ENCODE peak calls at places on chromosomes 11 and 22, in seven cellular contexts. One of them, this sample, is unnamed.

GRCh38 chr11:8091671-8092070 is 10.7 kb downstream of the TUB start:
- DNase-seq in GM06990: no peak
- DNase-seq in WTC11: no peak
- DNase-seq in cardiac muscle cell: no peak
- DNase-seq in right lobe of liver: no peak
- DNase-seq in bronchial epithelial cell: no peak
- DNase-seq in AG09309: no peak
- DNase-seq in this sample: no peak

GRCh38 chr11:1629326-1630185 is at the start of gene KRTAP5-5:
- DNase-seq in GM06990: no peak
- DNase-seq in WTC11: no peak
- DNase-seq in cardiac muscle cell: no peak
- DNase-seq in right lobe of liver: no peak
- DNase-seq in bronchial epithelial cell: no peak
- DNase-seq in AG09309: no peak
- DNase-seq in this sample: no peak

GRCh38 chr11:43021466-43021865 is 290.3 kb upstream of the API5 start:
- DNase-seq in GM06990: no peak
- DNase-seq in WTC11: peak; percentile 35
- DNase-seq in cardiac muscle cell: peak; percentile 19
- DNase-seq in right lobe of liver: no peak
- DNase-seq in bronchial epithelial cell: no peak
- DNase-seq in AG09309: no peak
- DNase-seq in this sample: no peak

GRCh38 chr11:102924851-102925380 is 30.6 kb downstream of the MMP13 start:
- DNase-seq in GM06990: no peak
- DNase-seq in WTC11: no peak
- DNase-seq in cardiac muscle cell: no peak
- DNase-seq in right lobe of liver: no peak
- DNase-seq in bronchial epithelial cell: no peak
- DNase-seq in AG09309: no peak
- DNase-seq in this sample: no peak

GRCh38 chr22:33380789-33381530 is 322.8 kb upstream of the SYN3 start:
- DNase-seq in GM06990: peak; percentile 22
- DNase-seq in WTC11: no peak
- DNase-seq in cardiac muscle cell: no peak
- DNase-seq in right lobe of liver: no peak
- DNase-seq in bronchial epithelial cell: peak; percentile 98
- DNase-seq in AG09309: peak; percentile 78
- DNase-seq in this sample: no peak

GRCh38 chr11:14625804-14626203 is 17.8 kb upstream of the PDE3B start:
- DNase-seq in GM06990: no peak
- DNase-seq in WTC11: no peak
- DNase-seq in cardiac muscle cell: no peak
- DNase-seq in right lobe of liver: no peak
- DNase-seq in bronchial epithelial cell: no peak
- DNase-seq in AG09309: no peak
- DNase-seq in this sample: no peak

GRCh38 chr11:35618497-35619029 is 303 bp downstream of the FJX1 start:
- DNase-seq in GM06990: peak; percentile 78
- DNase-seq in WTC11: no peak
- DNase-seq in cardiac muscle cell: peak; percentile 60
- DNase-seq in right lobe of liver: peak; percentile 49
- DNase-seq in bronchial epithelial cell: peak; percentile 10
- DNase-seq in AG09309: no peak
- DNase-seq in this sample: no peak

GRCh38 chr11:117430293-117430955 is 102.8 kb downstream of the CEP164 start:
- DNase-seq in GM06990: no peak
- DNase-seq in WTC11: no peak
- DNase-seq in cardiac muscle cell: no peak
- DNase-seq in right lobe of liver: no peak
- DNase-seq in bronchial epithelial cell: no peak
- DNase-seq in AG09309: no peak
- DNase-seq in this sample: no peak

GRCh38 chr11:127071606-127072005 is 71.0 kb upstream of the KIRREL3 start:
- DNase-seq in GM06990: no peak
- DNase-seq in WTC11: no peak
- DNase-seq in cardiac muscle cell: no peak
- DNase-seq in right lobe of liver: no peak
- DNase-seq in bronchial epithelial cell: no peak
- DNase-seq in AG09309: no peak
- DNase-seq in this sample: no peak

GRCh38 chr11:126297004-126297403 is 6.9 kb upstream of the DCPS start:
- DNase-seq in GM06990: no peak
- DNase-seq in WTC11: no peak
- DNase-seq in cardiac muscle cell: no peak
- DNase-seq in right lobe of liver: no peak
- DNase-seq in bronchial epithelial cell: no peak
- DNase-seq in AG09309: no peak
- DNase-seq in this sample: no peak

GRCh38 chr11:61587951-61588695 is 7.2 kb upstream of the SYT7 start:
- DNase-seq in GM06990: no peak
- DNase-seq in WTC11: peak; percentile 96
- DNase-seq in cardiac muscle cell: peak; percentile 33
- DNase-seq in right lobe of liver: no peak
- DNase-seq in bronchial epithelial cell: peak; percentile 38
- DNase-seq in AG09309: no peak
- DNase-seq in this sample: no peak

GRCh38 chr22:19569976-19570375 is 45.8 kb upstream of the CLDN5 start:
- DNase-seq in GM06990: no peak
- DNase-seq in WTC11: no peak
- DNase-seq in cardiac muscle cell: no peak
- DNase-seq in right lobe of liver: no peak
- DNase-seq in bronchial epithelial cell: no peak
- DNase-seq in AG09309: no peak
- DNase-seq in this sample: no peak

GRCh38 chr11:12682730-12683500 is 8.7 kb downstream of the TEAD1 start:
- DNase-seq in GM06990: no peak
- DNase-seq in WTC11: no peak
- DNase-seq in cardiac muscle cell: no peak
- DNase-seq in right lobe of liver: no peak
- DNase-seq in bronchial epithelial cell: no peak
- DNase-seq in AG09309: no peak
- DNase-seq in this sample: no peak

GRCh38 chr11:23359297-23359696 is 499.0 kb upstream of the CCDC179 start:
- DNase-seq in GM06990: no peak
- DNase-seq in WTC11: no peak
- DNase-seq in cardiac muscle cell: no peak
- DNase-seq in right lobe of liver: no peak
- DNase-seq in bronchial epithelial cell: peak; percentile 94
- DNase-seq in AG09309: peak; percentile 35
- DNase-seq in this sample: no peak

GRCh38 chr11:105665281-105665680 is 55.4 kb downstream of the GRIA4 start:
- DNase-seq in GM06990: no peak
- DNase-seq in WTC11: no peak
- DNase-seq in cardiac muscle cell: no peak
- DNase-seq in right lobe of liver: no peak
- DNase-seq in bronchial epithelial cell: no peak
- DNase-seq in AG09309: no peak
- DNase-seq in this sample: no peak

GRCh38 chr11:27468643-27469332 is 3.8 kb downstream of the LGR4 start:
- DNase-seq in GM06990: no peak
- DNase-seq in WTC11: no peak
- DNase-seq in cardiac muscle cell: no peak
- DNase-seq in right lobe of liver: no peak
- DNase-seq in bronchial epithelial cell: peak; percentile 97
- DNase-seq in AG09309: no peak
- DNase-seq in this sample: no peak

GRCh38 chr22:43901976-43902643 is 10.3 kb upstream of the PNPLA5 start:
- DNase-seq in GM06990: no peak
- DNase-seq in WTC11: no peak
- DNase-seq in cardiac muscle cell: peak; percentile 58
- DNase-seq in right lobe of liver: no peak
- DNase-seq in bronchial epithelial cell: peak; percentile 61
- DNase-seq in AG09309: peak; percentile 84
- DNase-seq in this sample: no peak

GRCh38 chr11:94774345-94774744 is 6.2 kb downstream of the AMOTL1 start:
- DNase-seq in GM06990: no peak
- DNase-seq in WTC11: no peak
- DNase-seq in cardiac muscle cell: no peak
- DNase-seq in right lobe of liver: no peak
- DNase-seq in bronchial epithelial cell: peak; percentile 69
- DNase-seq in AG09309: no peak
- DNase-seq in this sample: no peak

GRCh38 chr11:62666259-62666926 is 1.3 kb downstream of the CSKMT start:
- DNase-seq in GM06990: no peak
- DNase-seq in WTC11: no peak
- DNase-seq in cardiac muscle cell: no peak
- DNase-seq in right lobe of liver: peak; percentile 55
- DNase-seq in bronchial epithelial cell: no peak
- DNase-seq in AG09309: no peak
- DNase-seq in this sample: no peak

GRCh38 chr11:62667460-62667859 is 2.3 kb downstream of the CSKMT start:
- DNase-seq in GM06990: no peak
- DNase-seq in WTC11: no peak
- DNase-seq in cardiac muscle cell: no peak
- DNase-seq in right lobe of liver: no peak
- DNase-seq in bronchial epithelial cell: no peak
- DNase-seq in AG09309: no peak
- DNase-seq in this sample: no peak

GRCh38 chr11:62665075-62665629 is at the start of the genes C11orf98 and CSKMT:
- DNase-seq in GM06990: peak; percentile 96
- DNase-seq in WTC11: peak; percentile 97
- DNase-seq in cardiac muscle cell: peak; percentile 94
- DNase-seq in right lobe of liver: peak; percentile 96
- DNase-seq in bronchial epithelial cell: peak; percentile 74
- DNase-seq in AG09309: peak; percentile 71
- DNase-seq in this sample: peak; percentile 93

GRCh38 chr11:62665630-62666258 is 632 bp downstream of the CSKMT start:
- DNase-seq in GM06990: peak; percentile 58
- DNase-seq in WTC11: peak; percentile 31
- DNase-seq in cardiac muscle cell: peak; percentile 78
- DNase-seq in right lobe of liver: peak; percentile 73
- DNase-seq in bronchial epithelial cell: no peak
- DNase-seq in AG09309: no peak
- DNase-seq in this sample: no peak

GRCh38 chr11:62664405-62665074 is 470 bp downstream of the C11orf98 start:
- DNase-seq in GM06990: no peak
- DNase-seq in WTC11: peak; percentile 60
- DNase-seq in cardiac muscle cell: peak; percentile 75
- DNase-seq in right lobe of liver: no peak
- DNase-seq in bronchial epithelial cell: peak; percentile 63
- DNase-seq in AG09309: no peak
- DNase-seq in this sample: no peak
- TF ChIP-seq CTCF in GM06990: no peak
- TF ChIP-seq CTCF in WTC11: no peak
- TF ChIP-seq CTCF in cardiac muscle cell: no peak
- TF ChIP-seq CTCF in right lobe of liver: no peak
- TF ChIP-seq CTCF in bronchial epithelial cell: no peak
- TF ChIP-seq CTCF in AG09309: no peak
- TF ChIP-seq CTCF in this sample: no peak

GRCh38 chr11:25733777-25734176 is 598.2 kb upstream of the ANO3 start:
- DNase-seq in GM06990: no peak
- DNase-seq in WTC11: no peak
- DNase-seq in cardiac muscle cell: no peak
- DNase-seq in right lobe of liver: no peak
- DNase-seq in bronchial epithelial cell: peak; percentile 21
- DNase-seq in AG09309: no peak
- DNase-seq in this sample: no peak
- TF ChIP-seq CTCF in GM06990: no peak
- TF ChIP-seq CTCF in WTC11: no peak
- TF ChIP-seq CTCF in cardiac muscle cell: peak; percentile 13
- TF ChIP-seq CTCF in right lobe of liver: peak; percentile 27
- TF ChIP-seq CTCF in bronchial epithelial cell: no peak
- TF ChIP-seq CTCF in AG09309: no peak
- TF ChIP-seq CTCF in this sample: no peak

GRCh38 chr11:20592741-20593140 is 6.7 kb upstream of the SLC6A5 start:
- DNase-seq in GM06990: no peak
- DNase-seq in WTC11: no peak
- DNase-seq in cardiac muscle cell: no peak
- DNase-seq in right lobe of liver: no peak
- DNase-seq in bronchial epithelial cell: no peak
- DNase-seq in AG09309: no peak
- DNase-seq in this sample: no peak
- TF ChIP-seq CTCF in GM06990: no peak
- TF ChIP-seq CTCF in WTC11: no peak
- TF ChIP-seq CTCF in cardiac muscle cell: no peak
- TF ChIP-seq CTCF in right lobe of liver: peak; percentile 36
- TF ChIP-seq CTCF in bronchial epithelial cell: peak; percentile 4
- TF ChIP-seq CTCF in AG09309: no peak
- TF ChIP-seq CTCF in this sample: no peak

GRCh38 chr11:76674517-76675400 is 4.2 kb upstream of the LRRC32 start:
- DNase-seq in GM06990: peak; percentile 76
- DNase-seq in WTC11: peak; percentile 41
- DNase-seq in cardiac muscle cell: peak; percentile 17
- DNase-seq in right lobe of liver: no peak
- DNase-seq in bronchial epithelial cell: no peak
- DNase-seq in AG09309: no peak
- DNase-seq in this sample: no peak
- TF ChIP-seq CTCF in GM06990: peak; percentile 20
- TF ChIP-seq CTCF in WTC11: no peak
- TF ChIP-seq CTCF in cardiac muscle cell: no peak
- TF ChIP-seq CTCF in right lobe of liver: no peak
- TF ChIP-seq CTCF in bronchial epithelial cell: no peak
- TF ChIP-seq CTCF in AG09309: no peak
- TF ChIP-seq CTCF in this sample: no peak

GRCh38 chr11:110429614-110430266 is at the start of gene FDX1:
- DNase-seq in GM06990: peak; percentile 92
- DNase-seq in WTC11: peak; percentile 88
- DNase-seq in cardiac muscle cell: peak; percentile 97
- DNase-seq in right lobe of liver: peak; percentile 90
- DNase-seq in bronchial epithelial cell: peak; percentile 54
- DNase-seq in AG09309: no peak
- DNase-seq in this sample: peak; percentile 75
- TF ChIP-seq CTCF in GM06990: peak; percentile 5
- TF ChIP-seq CTCF in WTC11: no peak
- TF ChIP-seq CTCF in cardiac muscle cell: peak; percentile 37
- TF ChIP-seq CTCF in right lobe of liver: peak; percentile 70
- TF ChIP-seq CTCF in bronchial epithelial cell: peak; percentile 54
- TF ChIP-seq CTCF in AG09309: peak; percentile 39
- TF ChIP-seq CTCF in this sample: peak; percentile 68

GRCh38 chr22:26967282-26967681 is 309.9 kb downstream of the MIAT start:
- DNase-seq in GM06990: no peak
- DNase-seq in WTC11: no peak
- DNase-seq in cardiac muscle cell: no peak
- DNase-seq in right lobe of liver: no peak
- DNase-seq in bronchial epithelial cell: no peak
- DNase-seq in AG09309: no peak
- DNase-seq in this sample: no peak
- TF ChIP-seq CTCF in GM06990: no peak
- TF ChIP-seq CTCF in WTC11: no peak
- TF ChIP-seq CTCF in cardiac muscle cell: no peak
- TF ChIP-seq CTCF in right lobe of liver: no peak
- TF ChIP-seq CTCF in bronchial epithelial cell: no peak
- TF ChIP-seq CTCF in AG09309: no peak
- TF ChIP-seq CTCF in this sample: no peak

GRCh38 chr11:69240332-69241074 is 53.5 kb upstream of the MYEOV start:
- DNase-seq in GM06990: no peak
- DNase-seq in WTC11: no peak
- DNase-seq in cardiac muscle cell: no peak
- DNase-seq in right lobe of liver: no peak
- DNase-seq in bronchial epithelial cell: no peak
- DNase-seq in AG09309: no peak
- DNase-seq in this sample: no peak
- TF ChIP-seq CTCF in GM06990: peak; percentile 53
- TF ChIP-seq CTCF in WTC11: peak; percentile 12
- TF ChIP-seq CTCF in cardiac muscle cell: peak; percentile 55
- TF ChIP-seq CTCF in right lobe of liver: peak; percentile 26
- TF ChIP-seq CTCF in bronchial epithelial cell: peak; percentile 57
- TF ChIP-seq CTCF in AG09309: peak; percentile 47
- TF ChIP-seq CTCF in this sample: no peak